ENCODE peak calls at places on chromosomes 4 and X, in seven cellular contexts. One of them, this sample, is unnamed.

GRCh38 chr4:31246856-31247255 is 526.7 kb downstream of the PCDH7 start:
- DNase-seq in activated gamma-delta T cell treated with Interleukin-2 at 50 U/mL for 16 hours: no peak
- DNase-seq in skeletal muscle cell: no peak
- DNase-seq in NCI-H774: no peak
- DNase-seq in ecto neural progenitor cell: no peak
- DNase-seq in activated CD4-positive, CD25-positive, alpha-beta regulatory T cell: no peak
- DNase-seq in upper lobe of right lung: no peak
- DNase-seq in this sample: peak

GRCh38 chr4:4356106-4357041 is 30.5 kb upstream of the NSG1 start:
- DNase-seq in activated CD4-positive, CD25-positive, alpha-beta regulatory T cell: no peak
- DNase-seq in activated gamma-delta T cell treated with Interleukin-2 at 50 U/mL for 16 hours: no peak
- DNase-seq in skeletal muscle cell: no peak
- DNase-seq in upper lobe of right lung: peak
- DNase-seq in NCI-H774: no peak
- DNase-seq in ecto neural progenitor cell: no peak
- DNase-seq in this sample: no peak

GRCh38 chrX:149937881-149938426 is 337 bp downstream of the EOLA2 start:
- DNase-seq in NCI-H774: no peak
- DNase-seq in ecto neural progenitor cell: peak
- DNase-seq in upper lobe of right lung: peak
- DNase-seq in activated CD4-positive, CD25-positive, alpha-beta regulatory T cell: peak
- DNase-seq in activated gamma-delta T cell treated with Interleukin-2 at 50 U/mL for 16 hours: peak
- DNase-seq in skeletal muscle cell: no peak
- DNase-seq in this sample: no peak

GRCh38 chr4:17232575-17233253 is 279.2 kb downstream of the QDPR start:
- DNase-seq in activated CD4-positive, CD25-positive, alpha-beta regulatory T cell: no peak
- DNase-seq in skeletal muscle cell: peak
- DNase-seq in upper lobe of right lung: no peak
- DNase-seq in ecto neural progenitor cell: no peak
- DNase-seq in activated gamma-delta T cell treated with Interleukin-2 at 50 U/mL for 16 hours: no peak
- DNase-seq in NCI-H774: peak
- DNase-seq in this sample: no peak

GRCh38 chr4:113445286-113445685 is 316.3 kb downstream of the CAMK2D start:
- DNase-seq in NCI-H774: no peak
- DNase-seq in ecto neural progenitor cell: no peak
- DNase-seq in upper lobe of right lung: no peak
- DNase-seq in skeletal muscle cell: peak
- DNase-seq in activated CD4-positive, CD25-positive, alpha-beta regulatory T cell: no peak
- DNase-seq in activated gamma-delta T cell treated with Interleukin-2 at 50 U/mL for 16 hours: no peak
- DNase-seq in this sample: peak

GRCh38 chrX:151151668-151152267 is 24.6 kb upstream of the GPR50 start:
- DNase-seq in activated CD4-positive, CD25-positive, alpha-beta regulatory T cell: no peak
- DNase-seq in NCI-H774: peak
- DNase-seq in upper lobe of right lung: no peak
- DNase-seq in skeletal muscle cell: peak
- DNase-seq in ecto neural progenitor cell: no peak
- DNase-seq in activated gamma-delta T cell treated with Interleukin-2 at 50 U/mL for 16 hours: peak
- DNase-seq in this sample: peak

GRCh38 chr4:180598281-180598680 is 1644.9 kb upstream of the TENM3 start:
- DNase-seq in upper lobe of right lung: no peak
- DNase-seq in activated gamma-delta T cell treated with Interleukin-2 at 50 U/mL for 16 hours: no peak
- DNase-seq in NCI-H774: no peak
- DNase-seq in ecto neural progenitor cell: no peak
- DNase-seq in activated CD4-positive, CD25-positive, alpha-beta regulatory T cell: no peak
- DNase-seq in skeletal muscle cell: no peak
- DNase-seq in this sample: no peak

GRCh38 chr4:20127626-20128025 is 124.1 kb upstream of the SLIT2 start:
- DNase-seq in skeletal muscle cell: no peak
- DNase-seq in upper lobe of right lung: no peak
- DNase-seq in NCI-H774: no peak
- DNase-seq in activated CD4-positive, CD25-positive, alpha-beta regulatory T cell: no peak
- DNase-seq in activated gamma-delta T cell treated with Interleukin-2 at 50 U/mL for 16 hours: no peak
- DNase-seq in ecto neural progenitor cell: no peak
- DNase-seq in this sample: no peak

GRCh38 chr4:49032440-49033161 is 46.5 kb downstream of the CWH43 start:
- DNase-seq in NCI-H774: no peak
- DNase-seq in skeletal muscle cell: peak
- DNase-seq in ecto neural progenitor cell: no peak
- DNase-seq in activated CD4-positive, CD25-positive, alpha-beta regulatory T cell: no peak
- DNase-seq in upper lobe of right lung: no peak
- DNase-seq in activated gamma-delta T cell treated with Interleukin-2 at 50 U/mL for 16 hours: no peak
- DNase-seq in this sample: peak

This sample was measured in mammary epithelial cell.